ENCODE peak calls at places on chromosome 5, in five cellular contexts. L is pancreas, A is RWPE2, J is HepG2, P is foreskin keratinocyte. Y is an unnamed sample.

GRCh38 chr5:73901045-73901444 is 275.0 kb downstream of the ARHGEF28 start:
- DNase-seq in L (no peak), A (peak), J (no peak), P (peak), Y (no peak)

GRCh38 chr5:144102979-144103378 is 67.5 kb downstream of the YIPF5 start:
- DNase-seq in L (no peak), A (no peak), J (no peak), P (no peak), Y (no peak)

GRCh38 chr5:142357469-142358090 is 32.8 kb upstream of the SPRY4 start:
- DNase-seq in L (no peak), A (no peak), J (no peak), P (no peak), Y (no peak)

GRCh38 chr5:154801083-154801482 is 45.9 kb downstream of the LARP1 start:
- DNase-seq in L (no peak), A (no peak), J (no peak), P (peak), Y (no peak)

GRCh38 chr5:172144291-172144815 is 43.7 kb downstream of the STK10 start:
- DNase-seq in L (no peak), A (peak), J (peak), P (peak), Y (peak)

GRCh38 chr5:40276426-40277102 is 403.2 kb upstream of the PTGER4 start:
- DNase-seq in L (no peak), A (no peak), J (no peak), P (no peak), Y (no peak)

GRCh38 chr5:13814293-13814692 is 130.2 kb downstream of the DNAH5 start:
- DNase-seq in L (no peak), A (no peak), J (no peak), P (peak), Y (no peak)

GRCh38 chr5:3310551-3311340 is 284.9 kb upstream of the IRX1 start:
- DNase-seq in L (peak), A (peak), J (peak), P (peak), Y (no peak)

GRCh38 chr5:10018670-10019069 is 231.0 kb downstream of the ATPSCKMT start:
- DNase-seq in L (no peak), A (no peak), J (no peak), P (peak), Y (no peak)

GRCh38 chr5:100760700-100761099 is 142.4 kb downstream of the ST8SIA4 start:
- DNase-seq in L (no peak), A (no peak), J (no peak), P (no peak), Y (no peak)

GRCh38 chr5:53983568-53984465 is 326.6 kb downstream of the ARL15 start:
- DNase-seq in L (no peak), A (no peak), J (no peak), P (peak), Y (peak)

GRCh38 chr5:67221487-67222242 is 25.1 kb upstream of the CD180 start:
- DNase-seq in L (no peak), A (no peak), J (no peak), P (no peak), Y (no peak)

GRCh38 chr5:154166901-154167791 is 23.4 kb upstream of the GALNT10 start:
- DNase-seq in L (no peak), A (no peak), J (no peak), P (no peak), Y (no peak)

GRCh38 chr5:67065697-67066096 is 130.9 kb downstream of the CD180 start:
- DNase-seq in L (no peak), A (no peak), J (no peak), P (no peak), Y (no peak)

GRCh38 chr5:156686816-156687215 is 163.3 kb upstream of the PPP1R2B start:
- DNase-seq in L (no peak), A (no peak), J (no peak), P (no peak), Y (no peak)

GRCh38 chr5:969421-969839 is 39.2 kb upstream of the NKD2 start:
- DNase-seq in L (no peak), A (no peak), J (no peak), P (no peak), Y (peak)

GRCh38 chr5:88140863-88141694 is 127.6 kb downstream of the TMEM161B start:
- DNase-seq in L (peak), A (peak), J (peak), P (peak), Y (peak)

GRCh38 chr5:72296251-72296650 is 23.8 kb downstream of the MRPS27 start:
- DNase-seq in L (no peak), A (no peak), J (no peak), P (no peak), Y (no peak)

GRCh38 chr5:95734156-95734555 is 3.0 kb downstream of the RHOBTB3 start:
- DNase-seq in L (no peak), A (no peak), J (no peak), P (no peak), Y (no peak)

GRCh38 chr5:131786900-131787692 is 9.7 kb downstream of the FNIP1 start:
- DNase-seq in L (no peak), A (no peak), J (peak), P (no peak), Y (no peak)

GRCh38 chr5:149528661-149529060 is 22.6 kb downstream of the CSNK1A1 start:
- DNase-seq in L (no peak), A (no peak), J (no peak), P (peak), Y (no peak)

GRCh38 chr5:15550502-15551115 is 50.6 kb downstream of the FBXL7 start:
- DNase-seq in L (no peak), A (no peak), J (no peak), P (peak), Y (no peak)

GRCh38 chr5:173242675-173243085 is 7.7 kb upstream of the NKX2-5 start:
- DNase-seq in L (no peak), A (no peak), J (no peak), P (no peak), Y (no peak)

GRCh38 chr5:172496671-172497371 is 42.5 kb upstream of the SH3PXD2B start:
- DNase-seq in L (no peak), A (no peak), J (no peak), P (no peak), Y (peak)

GRCh38 chr5:33317271-33317670 is 123.5 kb upstream of the TARS1 start:
- DNase-seq in L (no peak), A (no peak), J (no peak), P (no peak), Y (no peak)

GRCh38 chr5:108521841-108522506 is 140.1 kb upstream of the FBXL17 start:
- DNase-seq in L (no peak), A (no peak), J (peak), P (peak), Y (no peak)

GRCh38 chr5:122430328-122430586 is 118.2 kb downstream of the SNCAIP start:
- DNase-seq in L (no peak), A (no peak), J (no peak), P (no peak), Y (no peak)

GRCh38 chr5:170562166-170562565 is 58.3 kb downstream of the KCNIP1 start:
- DNase-seq in L (no peak), A (no peak), J (no peak), P (no peak), Y (no peak)

GRCh38 chr5:109880907-109881685 is 191.4 kb downstream of the MAN2A1 start:
- DNase-seq in L (no peak), A (no peak), J (no peak), P (no peak), Y (no peak)

GRCh38 chr5:129445379-129445778 is 14.7 kb upstream of the ADAMTS19 start:
- DNase-seq in L (no peak), A (no peak), J (no peak), P (no peak), Y (no peak)

GRCh38 chr5:75007537-75007847 is 44.9 kb downstream of the GCNT4 start:
- DNase-seq in L (no peak), A (no peak), J (no peak), P (no peak), Y (no peak)

GRCh38 chr5:145389047-145389446 is 446.1 kb downstream of the PRELID2 start:
- DNase-seq in L (no peak), A (no peak), J (no peak), P (no peak), Y (no peak)
- TF ChIP-seq CTCF in L (no peak), A (no peak), J (no peak), P (no peak), Y (no peak)

DNA sequence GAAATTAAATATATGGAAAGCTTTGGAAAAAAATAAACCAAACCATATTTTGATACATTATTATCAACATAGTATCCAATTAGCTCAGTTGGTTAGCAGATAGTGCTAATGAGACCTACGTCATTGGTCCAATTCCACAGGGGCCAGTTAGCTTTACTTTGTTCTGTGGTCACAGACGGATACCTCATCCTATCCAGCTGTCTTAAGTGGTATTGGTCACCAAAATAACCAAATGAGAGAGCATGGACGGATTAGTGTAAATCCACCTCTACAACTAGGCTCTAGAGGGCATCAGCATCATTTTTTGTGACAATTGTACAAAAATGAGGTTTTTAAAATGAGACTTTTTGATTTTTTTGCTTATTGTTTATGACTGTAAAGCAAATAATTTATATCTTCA is 364.2 kb downstream of the KIAA0825 start:
- DNase-seq in L (no peak), A (no peak), J (no peak), P (no peak), Y (no peak)
- TF ChIP-seq CTCF in L (no peak), A (no peak), J (no peak), P (no peak), Y (no peak)

DNA sequence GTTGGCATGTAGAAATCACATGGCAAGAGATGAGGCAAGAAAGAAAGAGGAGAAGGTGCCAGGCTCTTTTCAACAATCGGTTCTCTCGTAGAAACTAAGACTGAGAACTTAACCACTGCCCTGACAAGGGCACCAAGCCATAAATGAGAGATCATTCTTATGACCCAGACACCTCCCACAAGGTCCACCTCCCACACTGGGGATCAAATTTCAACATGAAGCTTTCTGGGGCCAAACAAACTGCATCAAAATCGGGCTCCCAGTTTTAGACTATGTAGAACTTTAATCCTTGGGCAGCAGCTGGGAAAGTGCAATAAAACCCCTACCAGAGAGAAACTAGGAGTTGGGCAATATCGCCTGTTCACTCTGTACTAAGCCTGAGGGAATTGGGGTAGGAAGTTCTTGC is 150.2 kb upstream of the CCDC152 start:
- DNase-seq in L (no peak), A (no peak), J (no peak), P (no peak), Y (no peak)
- TF ChIP-seq CTCF in L (no peak), A (no peak), J (no peak), P (no peak), Y (no peak)

GRCh38 chr5:61625682-61626620 is 293.9 kb downstream of the ZSWIM6 start:
- DNase-seq in L (peak), A (peak), J (no peak), P (no peak), Y (peak)

GRCh38 chr5:61624553-61624952 is 292.5 kb downstream of the ZSWIM6 start:
- DNase-seq in L (no peak), A (no peak), J (no peak), P (no peak), Y (no peak)

GRCh38 chr5:61624966-61625681 is 293.1 kb downstream of the ZSWIM6 start:
- DNase-seq in L (no peak), A (no peak), J (no peak), P (no peak), Y (no peak)

GRCh38 chr5:61620660-61621650 is 288.9 kb downstream of the ZSWIM6 start:
- DNase-seq in L (peak), A (no peak), J (no peak), P (no peak), Y (no peak)

GRCh38 chr5:61623401-61624069 is 291.5 kb downstream of the ZSWIM6 start:
- DNase-seq in L (no peak), A (no peak), J (peak), P (no peak), Y (no peak)
- TF ChIP-seq CTCF in L (no peak), A (peak), J (no peak), P (peak), Y (no peak)

GRCh38 chr5:82151217-82151616 is 126.9 kb downstream of the RPS23 start:
- DNase-seq in L (no peak), A (no peak), J (no peak), P (no peak), Y (no peak)

GRCh38 chr5:82151622-82152021 is 126.5 kb downstream of the RPS23 start:
- DNase-seq in L (no peak), A (no peak), J (no peak), P (no peak), Y (no peak)

GRCh38 chr5:82149434-82149833 is 128.7 kb downstream of the RPS23 start:
- DNase-seq in L (no peak), A (no peak), J (no peak), P (no peak), Y (no peak)

GRCh38 chr5:82150562-82150961 is 127.6 kb downstream of the RPS23 start:
- DNase-seq in L (no peak), A (no peak), J (no peak), P (no peak), Y (no peak)

DNA sequence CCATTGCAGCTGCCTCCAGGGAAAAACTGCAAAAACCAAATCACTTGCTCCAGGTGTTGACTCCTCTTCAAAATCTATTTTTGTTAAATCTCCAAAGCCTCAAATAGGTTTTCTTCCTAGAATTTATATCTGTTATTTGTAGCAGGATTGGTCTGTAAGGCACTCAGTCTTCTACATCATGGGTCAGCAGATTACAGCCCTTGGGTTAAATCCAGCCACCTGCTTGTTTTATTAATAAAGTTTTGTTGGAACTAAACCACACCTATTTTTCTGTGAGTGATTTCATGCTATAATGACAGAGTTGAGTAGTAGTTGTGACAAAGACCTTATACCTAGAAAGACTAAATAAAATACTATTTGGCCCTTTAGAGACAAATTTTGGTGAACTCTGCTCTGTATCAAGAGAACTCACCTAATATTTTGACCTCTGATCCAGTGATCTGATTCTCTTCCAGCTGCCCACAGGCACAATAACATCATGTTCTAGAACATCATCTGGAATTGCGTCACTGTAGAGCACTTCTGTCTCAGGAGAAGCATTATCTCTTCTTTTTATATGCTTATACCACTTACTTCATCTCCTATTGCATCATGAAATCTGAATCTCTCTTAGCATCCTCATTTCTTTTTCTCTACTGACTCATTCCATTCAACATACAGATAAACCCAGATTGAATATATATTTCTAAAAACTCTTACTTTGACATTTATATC is 130.1 kb downstream of the RPS23 start:
- DNase-seq in L (no peak), A (no peak), J (no peak), P (peak), Y (no peak)
- TF ChIP-seq CTCF in L (no peak), A (no peak), J (no peak), P (no peak), Y (no peak)

GRCh38 chr5:57277085-57277484 is 103.2 kb downstream of the GPBP1 start:
- DNase-seq in L (no peak), A (no peak), J (no peak), P (peak), Y (no peak)
- TF ChIP-seq CTCF in L (no peak), A (peak), J (peak), P (peak), Y (no peak)

Y was measured in left lung.